ENCODE peak calls at places on chromosomes 1 and 21, in seven cellular contexts. L is heart left ventricle, F is tibial artery, X is aorta, Z is ovary, O is GM23338, R is thyroid gland. A is an unnamed sample. For H3K4me1 and H3K36me3, the result is how much of the 10 kb centered on the place peaks cover.

GRCh38 chr1:37945743-37946702 is 830 bp downstream of the INPP5B start:
- DNase-seq in L (peak), F (peak), X (peak), Z (peak), O (peak), R (peak), A (peak)

GRCh38 chr1:178933709-178934573 is 63.1 kb upstream of the ANGPTL1 start:
- DNase-seq in L (no peak), F (peak), X (no peak), Z (no peak), O (no peak), R (no peak), A (no peak)

GRCh38 chr1:244445320-244446181 is 6.2 kb downstream of the ADSS2 start:
- DNase-seq in L (no peak), F (no peak), X (no peak), Z (no peak), O (no peak), R (no peak), A (no peak)

GRCh38 chr1:197065549-197065948 is 1.5 kb downstream of the F13B start:
- DNase-seq in L (no peak), F (no peak), X (no peak), Z (no peak), O (no peak), R (no peak), A (no peak)

GRCh38 chr21:17590443-17590842 is 22.3 kb downstream of the BTG3 start:
- DNase-seq in L (no peak), F (no peak), X (no peak), Z (no peak), O (no peak), R (no peak), A (no peak)

GRCh38 chr1:115781343-115781742 is 12.8 kb upstream of the CASQ2 start:
- DNase-seq in L (no peak), F (no peak), X (no peak), Z (no peak), O (no peak), R (no peak), A (no peak)

GRCh38 chr21:27837933-27838332 is 871.0 kb upstream of the ADAMTS5 start:
- DNase-seq in L (no peak), F (no peak), X (no peak), Z (no peak), O (no peak), R (no peak), A (no peak)

GRCh38 chr1:161020573-161021167 is at the start of gene F11R:
- DNase-seq in L (peak), F (no peak), X (no peak), Z (peak), O (peak), R (peak), A (peak)

GRCh38 chr1:100502052-100502792 is 35.7 kb upstream of the GPR88 start:
- DNase-seq in L (no peak), F (no peak), X (no peak), Z (no peak), O (no peak), R (no peak), A (no peak)

GRCh38 chr1:221961532-221962292 is 219.8 kb upstream of the DUSP10 start:
- DNase-seq in L (no peak), F (no peak), X (no peak), Z (no peak), O (no peak), R (peak), A (peak)

GRCh38 chr1:22406722-22407495 is 44.7 kb upstream of the ZBTB40 start:
- DNase-seq in L (no peak), F (no peak), X (no peak), Z (no peak), O (no peak), R (no peak), A (no peak)

GRCh38 chr1:113859478-113860175 is 11.9 kb downstream of the PTPN22 start:
- DNase-seq in L (no peak), F (no peak), X (no peak), Z (no peak), O (no peak), R (no peak), A (no peak)

GRCh38 chr1:207298666-207299065 is 22.8 kb upstream of the CD55 start:
- DNase-seq in L (no peak), F (no peak), X (no peak), Z (no peak), O (no peak), R (no peak), A (no peak)

GRCh38 chr1:230863449-230863848 is 4.9 kb downstream of the C1orf198 start:
- DNase-seq in L (no peak), F (peak), X (no peak), Z (no peak), O (peak), R (peak), A (peak)

GRCh38 chr1:42035830-42036604 is 117.2 kb upstream of the GUCA2B start:
- DNase-seq in L (peak), F (peak), X (peak), Z (peak), O (peak), R (peak), A (peak)

GRCh38 chr1:114112775-114113174 is 40.9 kb downstream of the SYT6 start:
- DNase-seq in L (no peak), F (no peak), X (no peak), Z (no peak), O (no peak), R (no peak), A (no peak)

GRCh38 chr21:17798796-17799195 is 20.4 kb downstream of the C21orf91 start:
- DNase-seq in L (no peak), F (no peak), X (no peak), Z (no peak), O (no peak), R (no peak), A (no peak)

GRCh38 chr1:67855444-67855843 is 22.2 kb upstream of the GNG12 start:
- DNase-seq in L (no peak), F (no peak), X (no peak), Z (no peak), O (no peak), R (no peak), A (no peak)

GRCh38 chr1:194865367-194865766 is 1679.0 kb upstream of the B3GALT2 start:
- DNase-seq in L (no peak), F (no peak), X (no peak), Z (no peak), O (no peak), R (no peak), A (no peak)

GRCh38 chr1:235947989-235948388 is 81.3 kb upstream of the LYST start:
- DNase-seq in L (no peak), F (no peak), X (no peak), Z (no peak), O (no peak), R (no peak), A (no peak)

GRCh38 chr1:52551476-52552235 is 1.2 kb downstream of the TUT4 start:
- DNase-seq in L (no peak), F (no peak), X (no peak), Z (no peak), O (peak), R (no peak), A (no peak)

GRCh38 chr1:60394436-60394835 is 320.9 kb upstream of the C1orf87 start:
- DNase-seq in L (no peak), F (no peak), X (no peak), Z (no peak), O (no peak), R (no peak), A (no peak)

GRCh38 chr1:182671779-182672486 is 12.5 kb downstream of the RGS8 start:
- DNase-seq in L (no peak), F (no peak), X (no peak), Z (no peak), O (no peak), R (peak), A (no peak)

GRCh38 chr1:18373151-18373550 is 107.6 kb upstream of the KLHDC7A start:
- DNase-seq in L (no peak), F (no peak), X (no peak), Z (no peak), O (no peak), R (no peak), A (no peak)

GRCh38 chr1:7552402-7552801 is 218.7 kb upstream of the VAMP3 start:
- DNase-seq in L (no peak), F (no peak), X (no peak), Z (peak), O (no peak), R (peak), A (peak)

GRCh38 chr1:48182441-48182840 is 40.1 kb upstream of the SLC5A9 start:
- DNase-seq in L (no peak), F (no peak), X (no peak), Z (no peak), O (no peak), R (peak), A (no peak)

GRCh38 chr1:167059045-167059728 is 31.0 kb downstream of the GPA33 start:
- DNase-seq in L (peak), F (no peak), X (peak), Z (peak), O (peak), R (peak), A (peak)

GRCh38 chr1:1092890-1093609 is 18.9 kb upstream of the RNF223 start:
- DNase-seq in L (peak), F (peak), X (no peak), Z (no peak), O (no peak), R (no peak), A (no peak)

GRCh38 chr1:160108888-160109662 is 6.5 kb upstream of the ATP1A2 start:
- DNase-seq in L (no peak), F (no peak), X (no peak), Z (no peak), O (peak), R (peak), A (no peak)

GRCh38 chr1:209220048-209220524 is 363.4 kb upstream of the CAMK1G start:
- DNase-seq in L (no peak), F (no peak), X (no peak), Z (no peak), O (no peak), R (no peak), A (peak)

GRCh38 chr1:63877021-63877767 is 103.4 kb downstream of the ROR1 start:
- DNase-seq in L (no peak), F (no peak), X (no peak), Z (no peak), O (no peak), R (no peak), A (no peak)

GRCh38 chr1:199551967-199552565 is 475.4 kb upstream of the NR5A2 start:
- DNase-seq in L (no peak), F (no peak), X (no peak), Z (no peak), O (peak), R (peak), A (no peak)

GRCh38 chr1:220692436-220693228 is 2.5 kb downstream of the C1orf115 start:
- DNase-seq in L (no peak), F (no peak), X (no peak), Z (no peak), O (no peak), R (no peak), A (no peak)

GRCh38 chr1:100736766-100737165 is 17.2 kb downstream of the VCAM1 start:
- DNase-seq in L (no peak), F (no peak), X (no peak), Z (no peak), O (no peak), R (no peak), A (no peak)

GRCh38 chr1:14522331-14523241 is 75.9 kb upstream of the KAZN start:
- DNase-seq in L (peak), F (no peak), X (peak), Z (peak), O (peak), R (no peak), A (no peak)

GRCh38 chr1:186983327-186983726 is 154.6 kb downstream of the PLA2G4A start:
- DNase-seq in L (no peak), F (no peak), X (peak), Z (peak), O (no peak), R (no peak), A (no peak)

GRCh38 chr1:10694274-10694632 is 102.2 kb downstream of the CASZ1 start:
- DNase-seq in L (no peak), F (no peak), X (no peak), Z (no peak), O (peak), R (no peak), A (peak)
- H3K4me1 ChIP-seq in L (under half), F (half or more), X (under half), Z (under half), O (under half), R (under half), A (under half)

GRCh38 chr1:2290595-2291510 is 62.7 kb downstream of the SKI start:
- DNase-seq in L (peak), F (peak), X (peak), Z (peak), O (no peak), R (peak), A (peak)

GRCh38 chr1:2294661-2295060 is 66.5 kb downstream of the SKI start:
- DNase-seq in L (no peak), F (no peak), X (no peak), Z (no peak), O (no peak), R (no peak), A (no peak)

GRCh38 chr1:2295526-2295925 is 67.4 kb downstream of the SKI start:
- DNase-seq in L (no peak), F (no peak), X (no peak), Z (no peak), O (no peak), R (no peak), A (no peak)

GRCh38 chr1:2292725-2293450 is 64.8 kb downstream of the SKI start:
- DNase-seq in L (no peak), F (no peak), X (no peak), Z (no peak), O (no peak), R (no peak), A (no peak)

GRCh38 chr1:2294033-2294640 is 66.0 kb downstream of the SKI start:
- DNase-seq in L (no peak), F (no peak), X (no peak), Z (no peak), O (no peak), R (no peak), A (no peak)
- H3K27ac ChIP-seq in L (no peak), F (peak), X (no peak), Z (no peak), O (no peak), R (no peak), A (no peak)

DNA sequence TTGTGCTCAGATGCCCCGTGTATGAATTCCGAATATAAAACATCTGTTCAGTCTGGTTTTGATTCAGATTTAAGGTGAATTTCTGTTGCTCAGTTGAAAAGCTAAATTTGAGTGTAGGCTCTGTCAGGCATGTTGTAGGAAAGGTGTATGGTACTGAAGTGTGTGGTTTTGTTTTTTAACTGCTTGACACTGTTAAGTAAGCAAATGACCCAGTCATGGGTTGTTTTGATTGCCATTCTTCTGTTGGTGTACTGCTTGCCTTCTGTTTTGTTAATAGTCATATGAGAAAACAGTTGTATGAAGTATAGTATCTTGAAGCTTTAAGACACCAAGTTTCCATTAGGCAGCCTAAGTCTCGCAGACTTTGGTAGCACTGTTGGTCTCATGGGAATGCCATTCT is 10.0 kb downstream of the MRPS6 start:
- DNase-seq in L (no peak), F (no peak), X (no peak), Z (no peak), O (no peak), R (no peak), A (no peak)
- H3K36me3 ChIP-seq in L (under half), F (under half), X (under half), Z (under half), O (under half), R (under half), A (under half)

DNA sequence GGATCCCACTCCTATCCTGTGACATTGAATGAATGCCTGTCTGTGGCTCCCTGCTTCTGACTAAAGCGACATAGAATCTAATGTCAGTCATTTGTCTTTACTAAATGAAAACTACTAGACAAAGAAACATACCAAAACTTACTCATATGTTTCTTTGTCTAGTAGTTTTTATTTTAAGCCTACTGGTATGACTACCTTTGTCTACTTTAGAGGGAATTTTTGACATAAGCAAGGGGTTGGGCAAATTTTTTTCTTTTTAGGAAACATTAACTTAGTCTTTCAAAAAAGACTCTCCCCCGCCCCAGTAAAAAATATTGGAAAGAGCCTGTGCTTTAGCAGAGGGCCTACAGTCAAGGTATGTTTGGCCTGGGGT is 4.9 kb downstream of the NEK7 start:
- DNase-seq in L (no peak), F (no peak), X (no peak), Z (no peak), O (no peak), R (no peak), A (no peak)
- H3K4me1 ChIP-seq in L (under half), F (half or more), X (under half), Z (under half), O (under half), R (under half), A (under half)

GRCh38 chr1:227450489-227450888 is 112.9 kb upstream of the ZNF678 start:
- DNase-seq in L (no peak), F (no peak), X (no peak), Z (no peak), O (no peak), R (no peak), A (no peak)

GRCh38 chr1:227451062-227451461 is 112.3 kb upstream of the ZNF678 start:
- DNase-seq in L (no peak), F (no peak), X (no peak), Z (no peak), O (no peak), R (no peak), A (no peak)

GRCh38 chr1:227453962-227454361 is 109.4 kb upstream of the ZNF678 start:
- DNase-seq in L (no peak), F (no peak), X (no peak), Z (no peak), O (no peak), R (no peak), A (no peak)

GRCh38 chr1:227449727-227450420 is 113.5 kb upstream of the ZNF678 start:
- DNase-seq in L (no peak), F (no peak), X (no peak), Z (no peak), O (no peak), R (no peak), A (no peak)

GRCh38 chr1:227451954-227452353 is 111.4 kb upstream of the ZNF678 start:
- DNase-seq in L (no peak), F (no peak), X (no peak), Z (no peak), O (no peak), R (no peak), A (no peak)
- H3K27ac ChIP-seq in L (no peak), F (no peak), X (no peak), Z (no peak), O (no peak), R (no peak), A (no peak)

GRCh38 chr21:38818336-38818723 is 12.6 kb downstream of the ETS2 start:
- DNase-seq in L (no peak), F (no peak), X (no peak), Z (no peak), O (no peak), R (no peak), A (no peak)

GRCh38 chr21:38819719-38820147 is 14.0 kb downstream of the ETS2 start:
- DNase-seq in L (no peak), F (no peak), X (no peak), Z (no peak), O (no peak), R (peak), A (peak)

GRCh38 chr21:38816400-38816973 is 10.8 kb downstream of the ETS2 start:
- DNase-seq in L (no peak), F (peak), X (no peak), Z (no peak), O (no peak), R (no peak), A (no peak)

GRCh38 chr21:38819051-38819718 is 13.5 kb downstream of the ETS2 start:
- DNase-seq in L (no peak), F (no peak), X (no peak), Z (no peak), O (no peak), R (no peak), A (no peak)

GRCh38 chr21:38817371-38818335 is 11.9 kb downstream of the ETS2 start:
- DNase-seq in L (no peak), F (peak), X (no peak), Z (no peak), O (no peak), R (peak), A (no peak)
- H3K36me3 ChIP-seq in L (half or more), F (half or more), X (under half), Z (under half), O (half or more), R (half or more), A (half or more)

DNA sequence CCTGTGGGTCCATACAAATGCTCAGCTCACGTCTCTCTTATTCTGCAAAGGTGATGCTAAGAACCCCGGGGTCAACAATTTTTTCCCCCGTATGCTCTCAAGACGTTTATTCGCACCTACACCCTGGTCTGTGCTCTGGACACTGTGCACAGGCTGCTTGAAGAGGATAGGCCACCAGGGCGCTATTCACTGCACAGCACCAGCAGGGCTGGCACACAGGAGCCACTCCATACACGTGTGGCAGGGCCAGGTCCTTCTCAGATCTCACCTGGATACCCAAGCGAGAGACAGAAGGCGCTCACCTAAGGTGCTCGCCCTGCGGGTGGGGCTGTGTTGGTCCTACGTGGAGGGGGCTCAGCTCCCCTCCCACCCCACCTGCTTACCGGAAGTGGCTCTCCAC is 16.7 kb downstream of the TMEM63A start:
- DNase-seq in L (no peak), F (no peak), X (no peak), Z (no peak), O (no peak), R (no peak), A (no peak)
- H3K4me1 ChIP-seq in L (under half), F (under half), X (under half), Z (under half), O (under half), R (under half), A (under half)

GRCh38 chr1:32742956-32743355 is 40.4 kb upstream of the SYNC start:
- DNase-seq in L (no peak), F (no peak), X (no peak), Z (no peak), O (no peak), R (peak), A (no peak)
- H3K27ac ChIP-seq in L (peak), F (peak), X (no peak), Z (peak), O (peak), R (peak), A (peak)